ENCODE peak calls at places on chromosomes 12 and 14, in eight cellular contexts. One of them, this sample, is unnamed.

GRCh38 chr14:100770605-100771120 is 44.0 kb downstream of the DLK1 start:
- DNase-seq in CD8-positive, alpha-beta memory T cell: no peak
- DNase-seq in GM23248: no peak
- DNase-seq in mesenchymal stem cell: no peak
- DNase-seq in pancreas: no peak
- DNase-seq in heart right ventricle: no peak
- DNase-seq in PC-9: no peak
- DNase-seq in neural progenitor cell: no peak
- DNase-seq in this sample: no peak

GRCh38 chr12:68345763-68346162 is 13.6 kb upstream of the MDM1 start:
- DNase-seq in neural progenitor cell: no peak
- DNase-seq in GM23248: no peak
- DNase-seq in mesenchymal stem cell: no peak
- DNase-seq in pancreas: no peak
- DNase-seq in PC-9: no peak
- DNase-seq in CD8-positive, alpha-beta memory T cell: no peak
- DNase-seq in heart right ventricle: no peak
- DNase-seq in this sample: no peak

GRCh38 chr12:51222461-51222860 is 4.6 kb upstream of the POU6F1 start:
- DNase-seq in PC-9: no peak
- DNase-seq in GM23248: no peak
- DNase-seq in neural progenitor cell: no peak
- DNase-seq in CD8-positive, alpha-beta memory T cell: no peak
- DNase-seq in mesenchymal stem cell: no peak
- DNase-seq in heart right ventricle: no peak
- DNase-seq in pancreas: no peak
- DNase-seq in this sample: no peak

GRCh38 chr14:53167602-53168328 is 14.6 kb upstream of the DDHD1 start:
- DNase-seq in neural progenitor cell: no peak
- DNase-seq in mesenchymal stem cell: peak
- DNase-seq in GM23248: peak
- DNase-seq in pancreas: no peak
- DNase-seq in PC-9: no peak
- DNase-seq in heart right ventricle: no peak
- DNase-seq in CD8-positive, alpha-beta memory T cell: no peak
- DNase-seq in this sample: no peak

GRCh38 chr12:52052471-52053186 is 1.4 kb downstream of the NR4A1 start:
- DNase-seq in CD8-positive, alpha-beta memory T cell: no peak
- DNase-seq in heart right ventricle: no peak
- DNase-seq in GM23248: no peak
- DNase-seq in neural progenitor cell: no peak
- DNase-seq in PC-9: peak
- DNase-seq in mesenchymal stem cell: no peak
- DNase-seq in pancreas: peak
- DNase-seq in this sample: no peak

GRCh38 chr14:21149641-21150367 is 6.1 kb downstream of the OR5AU1 start:
- DNase-seq in CD8-positive, alpha-beta memory T cell: no peak
- DNase-seq in GM23248: no peak
- DNase-seq in heart right ventricle: no peak
- DNase-seq in mesenchymal stem cell: no peak
- DNase-seq in PC-9: no peak
- DNase-seq in neural progenitor cell: no peak
- DNase-seq in pancreas: no peak
- DNase-seq in this sample: no peak

GRCh38 chr12:72271401-72271740 is 799 bp upstream of the TRHDE start:
- DNase-seq in CD8-positive, alpha-beta memory T cell: no peak
- DNase-seq in heart right ventricle: no peak
- DNase-seq in GM23248: peak
- DNase-seq in mesenchymal stem cell: peak
- DNase-seq in PC-9: peak
- DNase-seq in neural progenitor cell: peak
- DNase-seq in pancreas: peak
- DNase-seq in this sample: no peak

GRCh38 chr12:49188205-49188915 is 520 bp downstream of the TUBA1A start:
- DNase-seq in mesenchymal stem cell: peak
- DNase-seq in heart right ventricle: peak
- DNase-seq in PC-9: peak
- DNase-seq in CD8-positive, alpha-beta memory T cell: peak
- DNase-seq in GM23248: peak
- DNase-seq in neural progenitor cell: peak
- DNase-seq in pancreas: peak
- DNase-seq in this sample: no peak

GRCh38 chr12:126926023-126926600 is 1340.9 kb upstream of the TMEM132C start:
- DNase-seq in PC-9: no peak
- DNase-seq in CD8-positive, alpha-beta memory T cell: no peak
- DNase-seq in neural progenitor cell: peak
- DNase-seq in mesenchymal stem cell: no peak
- DNase-seq in heart right ventricle: no peak
- DNase-seq in GM23248: peak
- DNase-seq in pancreas: no peak
- DNase-seq in this sample: no peak

GRCh38 chr12:110079477-110080400 is 31.4 kb upstream of the C12orf76 start:
- DNase-seq in neural progenitor cell: no peak
- DNase-seq in CD8-positive, alpha-beta memory T cell: peak
- DNase-seq in pancreas: no peak
- DNase-seq in GM23248: no peak
- DNase-seq in heart right ventricle: peak
- DNase-seq in PC-9: no peak
- DNase-seq in mesenchymal stem cell: peak
- DNase-seq in this sample: no peak

GRCh38 chr12:31089072-31089471 is 15.4 kb downstream of the DDX11 start:
- DNase-seq in neural progenitor cell: no peak
- DNase-seq in CD8-positive, alpha-beta memory T cell: no peak
- DNase-seq in heart right ventricle: no peak
- DNase-seq in mesenchymal stem cell: no peak
- DNase-seq in PC-9: no peak
- DNase-seq in GM23248: no peak
- DNase-seq in pancreas: no peak
- DNase-seq in this sample: no peak

GRCh38 chr14:56160058-56160457 is 41.8 kb downstream of the PELI2 start:
- DNase-seq in GM23248: no peak
- DNase-seq in mesenchymal stem cell: no peak
- DNase-seq in heart right ventricle: no peak
- DNase-seq in CD8-positive, alpha-beta memory T cell: no peak
- DNase-seq in PC-9: no peak
- DNase-seq in pancreas: no peak
- DNase-seq in neural progenitor cell: no peak
- DNase-seq in this sample: no peak

GRCh38 chr12:13052414-13052813 is 8.2 kb downstream of the FAM234B start:
- DNase-seq in neural progenitor cell: no peak
- DNase-seq in PC-9: no peak
- DNase-seq in CD8-positive, alpha-beta memory T cell: no peak
- DNase-seq in pancreas: no peak
- DNase-seq in GM23248: no peak
- DNase-seq in heart right ventricle: no peak
- DNase-seq in mesenchymal stem cell: no peak
- DNase-seq in this sample: no peak

GRCh38 chr14:96177766-96178377 is 26.8 kb upstream of the BDKRB2 start:
- DNase-seq in CD8-positive, alpha-beta memory T cell: no peak
- DNase-seq in mesenchymal stem cell: peak
- DNase-seq in PC-9: no peak
- DNase-seq in GM23248: peak
- DNase-seq in neural progenitor cell: no peak
- DNase-seq in pancreas: no peak
- DNase-seq in heart right ventricle: no peak
- DNase-seq in this sample: no peak

GRCh38 chr14:101049511-101049910 is 146.0 kb upstream of the RTL1 start:
- DNase-seq in pancreas: no peak
- DNase-seq in mesenchymal stem cell: no peak
- DNase-seq in neural progenitor cell: no peak
- DNase-seq in CD8-positive, alpha-beta memory T cell: no peak
- DNase-seq in GM23248: no peak
- DNase-seq in PC-9: no peak
- DNase-seq in heart right ventricle: no peak
- DNase-seq in this sample: no peak

GRCh38 chr12:120474092-120474960 is 4.8 kb upstream of the SRSF9 start:
- DNase-seq in neural progenitor cell: no peak
- DNase-seq in pancreas: no peak
- DNase-seq in PC-9: peak
- DNase-seq in GM23248: peak
- DNase-seq in heart right ventricle: no peak
- DNase-seq in CD8-positive, alpha-beta memory T cell: no peak
- DNase-seq in mesenchymal stem cell: peak
- DNase-seq in this sample: peak

GRCh38 chr14:20548414-20549158 is 12.3 kb downstream of the RNASE9 start:
- DNase-seq in heart right ventricle: no peak
- DNase-seq in pancreas: no peak
- DNase-seq in neural progenitor cell: no peak
- DNase-seq in GM23248: no peak
- DNase-seq in mesenchymal stem cell: no peak
- DNase-seq in PC-9: no peak
- DNase-seq in CD8-positive, alpha-beta memory T cell: no peak
- DNase-seq in this sample: no peak

GRCh38 chr14:104582649-104583048 is 3.1 kb downstream of the C14orf180 start:
- DNase-seq in CD8-positive, alpha-beta memory T cell: no peak
- DNase-seq in heart right ventricle: peak
- DNase-seq in GM23248: no peak
- DNase-seq in pancreas: no peak
- DNase-seq in mesenchymal stem cell: no peak
- DNase-seq in neural progenitor cell: no peak
- DNase-seq in PC-9: no peak
- DNase-seq in this sample: no peak

DNA sequence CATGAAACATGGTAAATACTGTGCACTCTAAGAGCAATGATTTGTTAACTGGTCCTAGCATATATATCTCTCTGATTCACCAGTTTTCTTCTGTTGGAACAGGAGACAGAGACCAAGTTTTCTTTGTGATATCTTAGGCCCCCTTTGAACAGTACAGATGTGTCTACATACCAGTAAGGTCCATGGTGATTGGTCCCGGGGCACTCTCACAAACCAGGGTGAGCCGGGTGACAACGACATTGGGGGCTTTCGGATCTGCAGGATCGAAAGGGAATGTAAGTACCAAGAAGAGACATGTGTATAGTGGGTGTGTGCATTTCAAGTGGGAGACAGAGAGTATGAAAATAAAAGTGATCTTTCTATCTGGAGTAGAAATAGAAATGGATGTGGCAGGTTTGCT is 11.3 kb upstream of the ERP27 start:
- DNase-seq in neural progenitor cell: no peak
- DNase-seq in mesenchymal stem cell: no peak
- DNase-seq in CD8-positive, alpha-beta memory T cell: no peak
- DNase-seq in pancreas: no peak
- DNase-seq in PC-9: no peak
- DNase-seq in GM23248: no peak
- DNase-seq in heart right ventricle: no peak
- DNase-seq in this sample: no peak
- H3K27ac ChIP-seq in neural progenitor cell: no peak
- H3K27ac ChIP-seq in mesenchymal stem cell: no peak
- H3K27ac ChIP-seq in CD8-positive, alpha-beta memory T cell: no peak
- H3K27ac ChIP-seq in pancreas: peak
- H3K27ac ChIP-seq in PC-9: no peak
- H3K27ac ChIP-seq in GM23248: no peak
- H3K27ac ChIP-seq in heart right ventricle: peak
- H3K27ac ChIP-seq in this sample: no peak

GRCh38 chr12:91523831-91524230 is 341.2 kb upstream of the DCN start:
- DNase-seq in mesenchymal stem cell: no peak
- DNase-seq in neural progenitor cell: no peak
- DNase-seq in CD8-positive, alpha-beta memory T cell: no peak
- DNase-seq in pancreas: no peak
- DNase-seq in heart right ventricle: no peak
- DNase-seq in PC-9: no peak
- DNase-seq in GM23248: no peak
- DNase-seq in this sample: no peak
- H3K27ac ChIP-seq in mesenchymal stem cell: no peak
- H3K27ac ChIP-seq in neural progenitor cell: no peak
- H3K27ac ChIP-seq in CD8-positive, alpha-beta memory T cell: no peak
- H3K27ac ChIP-seq in pancreas: no peak
- H3K27ac ChIP-seq in heart right ventricle: no peak
- H3K27ac ChIP-seq in PC-9: no peak
- H3K27ac ChIP-seq in GM23248: no peak
- H3K27ac ChIP-seq in this sample: no peak

GRCh38 chr12:64678835-64679234 is 68.5 kb downstream of the RASSF3 start:
- DNase-seq in PC-9: no peak
- DNase-seq in CD8-positive, alpha-beta memory T cell: no peak
- DNase-seq in GM23248: no peak
- DNase-seq in pancreas: no peak
- DNase-seq in mesenchymal stem cell: no peak
- DNase-seq in neural progenitor cell: no peak
- DNase-seq in heart right ventricle: no peak
- DNase-seq in this sample: no peak
- H3K27ac ChIP-seq in PC-9: peak
- H3K27ac ChIP-seq in CD8-positive, alpha-beta memory T cell: peak
- H3K27ac ChIP-seq in GM23248: peak
- H3K27ac ChIP-seq in pancreas: no peak
- H3K27ac ChIP-seq in mesenchymal stem cell: peak
- H3K27ac ChIP-seq in neural progenitor cell: no peak
- H3K27ac ChIP-seq in heart right ventricle: peak
- H3K27ac ChIP-seq in this sample: peak

GRCh38 chr14:90574640-90575131 is 177.9 kb downstream of the CALM1 start:
- DNase-seq in PC-9: no peak
- DNase-seq in CD8-positive, alpha-beta memory T cell: no peak
- DNase-seq in mesenchymal stem cell: no peak
- DNase-seq in neural progenitor cell: no peak
- DNase-seq in pancreas: no peak
- DNase-seq in GM23248: no peak
- DNase-seq in heart right ventricle: peak
- DNase-seq in this sample: no peak

GRCh38 chr14:90575781-90576180 is 179.0 kb downstream of the CALM1 start:
- DNase-seq in CD8-positive, alpha-beta memory T cell: no peak
- DNase-seq in GM23248: no peak
- DNase-seq in pancreas: no peak
- DNase-seq in heart right ventricle: no peak
- DNase-seq in neural progenitor cell: no peak
- DNase-seq in PC-9: no peak
- DNase-seq in mesenchymal stem cell: no peak
- DNase-seq in this sample: no peak

GRCh38 chr14:90575336-90575735 is 178.5 kb downstream of the CALM1 start:
- DNase-seq in neural progenitor cell: no peak
- DNase-seq in heart right ventricle: no peak
- DNase-seq in GM23248: no peak
- DNase-seq in PC-9: no peak
- DNase-seq in CD8-positive, alpha-beta memory T cell: no peak
- DNase-seq in mesenchymal stem cell: no peak
- DNase-seq in pancreas: no peak
- DNase-seq in this sample: no peak

GRCh38 chr14:90572461-90573150 is 175.8 kb downstream of the CALM1 start:
- DNase-seq in pancreas: no peak
- DNase-seq in heart right ventricle: no peak
- DNase-seq in CD8-positive, alpha-beta memory T cell: no peak
- DNase-seq in PC-9: no peak
- DNase-seq in GM23248: no peak
- DNase-seq in mesenchymal stem cell: no peak
- DNase-seq in neural progenitor cell: no peak
- DNase-seq in this sample: no peak

DNA sequence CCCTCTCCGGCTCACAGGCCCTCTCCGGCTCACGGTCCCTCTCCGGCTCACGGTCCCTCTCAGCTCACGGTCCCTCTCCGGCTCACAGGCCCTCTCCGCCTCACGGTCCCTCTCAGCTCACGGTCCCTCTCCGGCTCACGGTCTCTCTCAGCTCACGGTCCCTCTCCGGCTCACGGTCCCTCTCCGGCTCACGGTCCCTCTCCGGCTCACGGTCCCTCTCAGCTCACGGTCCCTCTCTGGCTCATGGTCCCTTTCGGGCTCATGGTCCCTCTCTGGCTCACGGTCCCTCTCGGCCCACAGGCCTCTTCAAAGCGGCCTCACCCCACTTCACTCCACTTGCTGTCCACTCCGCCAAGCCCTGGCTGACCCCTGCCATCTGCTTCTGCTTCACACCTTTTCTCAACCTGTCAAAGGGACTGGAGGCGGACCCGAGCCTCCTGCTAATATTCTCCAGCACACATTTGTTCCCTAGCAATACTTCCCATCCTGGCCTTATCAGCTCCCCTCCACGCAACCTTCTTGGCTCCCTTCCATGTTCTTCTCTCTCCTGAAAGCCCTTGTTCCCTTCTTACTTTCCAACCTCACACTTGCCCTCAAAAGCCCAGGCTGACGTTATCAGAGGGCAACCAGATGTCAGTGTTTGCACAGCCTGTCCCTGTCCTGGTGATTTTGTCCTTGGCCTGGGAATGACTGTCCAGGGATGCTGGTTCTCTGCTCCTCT is 176.7 kb downstream of the CALM1 start:
- DNase-seq in pancreas: no peak
- DNase-seq in neural progenitor cell: no peak
- DNase-seq in PC-9: no peak
- DNase-seq in heart right ventricle: no peak
- DNase-seq in mesenchymal stem cell: no peak
- DNase-seq in GM23248: no peak
- DNase-seq in CD8-positive, alpha-beta memory T cell: no peak
- DNase-seq in this sample: no peak
- H3K27ac ChIP-seq in pancreas: no peak
- H3K27ac ChIP-seq in neural progenitor cell: no peak
- H3K27ac ChIP-seq in PC-9: no peak
- H3K27ac ChIP-seq in heart right ventricle: peak
- H3K27ac ChIP-seq in mesenchymal stem cell: no peak
- H3K27ac ChIP-seq in GM23248: no peak
- H3K27ac ChIP-seq in CD8-positive, alpha-beta memory T cell: no peak
- H3K27ac ChIP-seq in this sample: no peak